ENCODE peak calls at places on chromosomes 16 and 17, in seven cellular contexts. One of them, this sample, is unnamed.

GRCh38 chr17:72572604-72573491 is 452.0 kb downstream of the SOX9 start:
- DNase-seq in transverse colon: no peak
- DNase-seq in PC-9: peak
- DNase-seq in A549: no peak
- DNase-seq in psoas muscle: no peak
- DNase-seq in fibroblast of lung: peak
- DNase-seq in upper lobe of right lung: no peak
- DNase-seq in this sample: no peak

GRCh38 chr17:50056961-50057330 is 1.0 kb downstream of the ITGA3 start:
- DNase-seq in transverse colon: peak
- DNase-seq in PC-9: peak
- DNase-seq in A549: no peak
- DNase-seq in psoas muscle: no peak
- DNase-seq in fibroblast of lung: peak
- DNase-seq in upper lobe of right lung: no peak
- DNase-seq in this sample: no peak

GRCh38 chr17:35257080-35257701 is 14.3 kb downstream of the SLFN5 start:
- DNase-seq in transverse colon: peak
- DNase-seq in PC-9: peak
- DNase-seq in A549: peak
- DNase-seq in psoas muscle: no peak
- DNase-seq in fibroblast of lung: peak
- DNase-seq in upper lobe of right lung: no peak
- DNase-seq in this sample: no peak

GRCh38 chr17:35807371-35808144 is 1.7 kb upstream of the TAF15 start:
- DNase-seq in transverse colon: no peak
- DNase-seq in PC-9: peak
- DNase-seq in A549: no peak
- DNase-seq in psoas muscle: no peak
- DNase-seq in fibroblast of lung: peak
- DNase-seq in upper lobe of right lung: no peak
- DNase-seq in this sample: no peak

GRCh38 chr17:56672195-56672594 is 78.7 kb downstream of the NOG start:
- DNase-seq in transverse colon: no peak
- DNase-seq in PC-9: no peak
- DNase-seq in A549: no peak
- DNase-seq in psoas muscle: no peak
- DNase-seq in fibroblast of lung: no peak
- DNase-seq in upper lobe of right lung: no peak
- DNase-seq in this sample: no peak

GRCh38 chr17:81621494-81622230 is 15.2 kb downstream of the NPLOC4 start:
- DNase-seq in transverse colon: no peak
- DNase-seq in PC-9: no peak
- DNase-seq in A549: no peak
- DNase-seq in psoas muscle: no peak
- DNase-seq in fibroblast of lung: no peak
- DNase-seq in upper lobe of right lung: no peak
- DNase-seq in this sample: no peak

GRCh38 chr16:30018731-30019158 is 4.3 kb upstream of the C16orf92 start:
- DNase-seq in transverse colon: no peak
- DNase-seq in PC-9: peak
- DNase-seq in A549: no peak
- DNase-seq in psoas muscle: no peak
- DNase-seq in fibroblast of lung: peak
- DNase-seq in upper lobe of right lung: no peak
- DNase-seq in this sample: no peak

GRCh38 chr17:83103200-83103937 is 24.0 kb downstream of the METRNL start:
- DNase-seq in transverse colon: peak
- DNase-seq in PC-9: peak
- DNase-seq in A549: peak
- DNase-seq in psoas muscle: no peak
- DNase-seq in fibroblast of lung: no peak
- DNase-seq in upper lobe of right lung: no peak
- DNase-seq in this sample: no peak

GRCh38 chr16:10921536-10922327 is 20.5 kb downstream of the DEXI start:
- DNase-seq in transverse colon: no peak
- DNase-seq in PC-9: no peak
- DNase-seq in A549: no peak
- DNase-seq in psoas muscle: no peak
- DNase-seq in fibroblast of lung: no peak
- DNase-seq in upper lobe of right lung: no peak
- DNase-seq in this sample: no peak

GRCh38 chr16:29315046-29315445 is 91.5 kb downstream of the NPIPB11 start:
- DNase-seq in transverse colon: no peak
- DNase-seq in PC-9: no peak
- DNase-seq in A549: no peak
- DNase-seq in psoas muscle: no peak
- DNase-seq in fibroblast of lung: no peak
- DNase-seq in upper lobe of right lung: no peak
- DNase-seq in this sample: no peak

GRCh38 chr16:29915590-29916247 is 10.3 kb downstream of the KCTD13 start:
- DNase-seq in transverse colon: no peak
- DNase-seq in PC-9: peak
- DNase-seq in A549: peak
- DNase-seq in psoas muscle: no peak
- DNase-seq in fibroblast of lung: peak
- DNase-seq in upper lobe of right lung: no peak
- DNase-seq in this sample: no peak

GRCh38 chr17:73393962-73394361 is 82.2 kb upstream of the CDC42EP4 start:
- DNase-seq in transverse colon: no peak
- DNase-seq in PC-9: no peak
- DNase-seq in A549: no peak
- DNase-seq in psoas muscle: no peak
- DNase-seq in fibroblast of lung: peak
- DNase-seq in upper lobe of right lung: no peak
- DNase-seq in this sample: no peak

GRCh38 chr17:68396795-68397536 is 60.3 kb downstream of the WIPI1 start:
- DNase-seq in transverse colon: no peak
- DNase-seq in PC-9: no peak
- DNase-seq in A549: no peak
- DNase-seq in psoas muscle: no peak
- DNase-seq in fibroblast of lung: no peak
- DNase-seq in upper lobe of right lung: no peak
- DNase-seq in this sample: no peak

GRCh38 chr17:80296221-80296620 is 35.6 kb downstream of the RNF213 start:
- DNase-seq in transverse colon: no peak
- DNase-seq in PC-9: no peak
- DNase-seq in A549: no peak
- DNase-seq in psoas muscle: peak
- DNase-seq in fibroblast of lung: no peak
- DNase-seq in upper lobe of right lung: no peak
- DNase-seq in this sample: no peak

GRCh38 chr16:81610144-81610842 is 165.7 kb downstream of the CMIP start:
- DNase-seq in transverse colon: peak
- DNase-seq in PC-9: no peak
- DNase-seq in A549: no peak
- DNase-seq in psoas muscle: peak
- DNase-seq in fibroblast of lung: peak
- DNase-seq in upper lobe of right lung: peak
- DNase-seq in this sample: no peak

GRCh38 chr17:58398574-58399266 is 18.6 kb downstream of the RNF43 start:
- DNase-seq in transverse colon: no peak
- DNase-seq in PC-9: no peak
- DNase-seq in A549: no peak
- DNase-seq in psoas muscle: no peak
- DNase-seq in fibroblast of lung: no peak
- DNase-seq in upper lobe of right lung: no peak
- DNase-seq in this sample: no peak

GRCh38 chr16:31427441-31428276 is 501 bp downstream of the COX6A2 start:
- DNase-seq in transverse colon: peak
- DNase-seq in PC-9: no peak
- DNase-seq in A549: no peak
- DNase-seq in psoas muscle: peak
- DNase-seq in fibroblast of lung: no peak
- DNase-seq in upper lobe of right lung: peak
- DNase-seq in this sample: no peak

GRCh38 chr16:30706046-30706445 is 7.1 kb downstream of the SRCAP start:
- DNase-seq in transverse colon: no peak
- DNase-seq in PC-9: no peak
- DNase-seq in A549: no peak
- DNase-seq in psoas muscle: no peak
- DNase-seq in fibroblast of lung: no peak
- DNase-seq in upper lobe of right lung: no peak
- DNase-seq in this sample: no peak

GRCh38 chr17:42698736-42699414 is 16.5 kb downstream of the CNTNAP1 start:
- DNase-seq in transverse colon: no peak
- DNase-seq in PC-9: no peak
- DNase-seq in A549: no peak
- DNase-seq in psoas muscle: peak
- DNase-seq in fibroblast of lung: peak
- DNase-seq in upper lobe of right lung: peak
- DNase-seq in this sample: no peak

GRCh38 chr17:82767041-82767754 is 15.3 kb downstream of the TBCD start:
- DNase-seq in transverse colon: peak
- DNase-seq in PC-9: no peak
- DNase-seq in A549: peak
- DNase-seq in psoas muscle: peak
- DNase-seq in fibroblast of lung: peak
- DNase-seq in upper lobe of right lung: no peak
- DNase-seq in this sample: peak

GRCh38 chr17:74474043-74474792 is 7.8 kb downstream of the CD300A start:
- DNase-seq in transverse colon: peak
- DNase-seq in PC-9: no peak
- DNase-seq in A549: no peak
- DNase-seq in psoas muscle: no peak
- DNase-seq in fibroblast of lung: no peak
- DNase-seq in upper lobe of right lung: no peak
- DNase-seq in this sample: no peak

GRCh38 chr17:38869647-38870258 is at the start of gene LASP1:
- DNase-seq in transverse colon: peak
- DNase-seq in PC-9: peak
- DNase-seq in A549: peak
- DNase-seq in psoas muscle: peak
- DNase-seq in fibroblast of lung: peak
- DNase-seq in upper lobe of right lung: peak
- DNase-seq in this sample: peak

GRCh38 chr16:25501530-25502255 is 190.1 kb upstream of the HS3ST4 start:
- DNase-seq in transverse colon: no peak
- DNase-seq in PC-9: no peak
- DNase-seq in A549: no peak
- DNase-seq in psoas muscle: no peak
- DNase-seq in fibroblast of lung: no peak
- DNase-seq in upper lobe of right lung: no peak
- DNase-seq in this sample: no peak

DNA sequence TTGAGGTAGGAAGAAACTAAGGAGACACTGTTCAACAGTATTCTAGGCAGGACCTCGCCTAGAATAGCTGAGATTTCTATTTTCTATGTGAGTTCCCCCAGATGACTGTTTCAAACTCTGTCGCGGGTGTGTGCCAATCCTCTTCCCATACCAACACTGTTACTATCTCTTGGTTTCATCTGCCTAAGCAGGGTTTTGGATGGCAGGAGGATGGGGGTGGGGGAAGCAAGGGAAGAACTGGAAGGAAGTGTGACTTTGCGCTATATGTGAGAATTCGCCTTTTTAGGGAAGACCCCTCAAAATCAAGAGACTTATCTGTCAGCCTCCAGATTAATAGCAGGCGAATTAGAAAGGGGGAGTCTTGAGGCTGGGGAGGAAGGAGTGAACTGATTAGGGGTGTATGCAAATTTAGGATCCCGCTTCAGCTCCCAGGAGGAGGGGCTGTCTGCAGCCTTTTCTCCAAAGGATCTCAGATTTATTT is 521 bp upstream of the G6PC3 start:
- DNase-seq in transverse colon: no peak
- DNase-seq in PC-9: peak
- DNase-seq in A549: peak
- DNase-seq in psoas muscle: no peak
- DNase-seq in fibroblast of lung: peak
- DNase-seq in upper lobe of right lung: no peak
- DNase-seq in this sample: no peak
- TF ChIP-seq CTCF in transverse colon: no peak
- TF ChIP-seq CTCF in PC-9: no peak
- TF ChIP-seq CTCF in A549: no peak
- TF ChIP-seq CTCF in psoas muscle: no peak
- TF ChIP-seq CTCF in fibroblast of lung: no peak
- TF ChIP-seq CTCF in upper lobe of right lung: no peak
- TF ChIP-seq CTCF in this sample: no peak

DNA sequence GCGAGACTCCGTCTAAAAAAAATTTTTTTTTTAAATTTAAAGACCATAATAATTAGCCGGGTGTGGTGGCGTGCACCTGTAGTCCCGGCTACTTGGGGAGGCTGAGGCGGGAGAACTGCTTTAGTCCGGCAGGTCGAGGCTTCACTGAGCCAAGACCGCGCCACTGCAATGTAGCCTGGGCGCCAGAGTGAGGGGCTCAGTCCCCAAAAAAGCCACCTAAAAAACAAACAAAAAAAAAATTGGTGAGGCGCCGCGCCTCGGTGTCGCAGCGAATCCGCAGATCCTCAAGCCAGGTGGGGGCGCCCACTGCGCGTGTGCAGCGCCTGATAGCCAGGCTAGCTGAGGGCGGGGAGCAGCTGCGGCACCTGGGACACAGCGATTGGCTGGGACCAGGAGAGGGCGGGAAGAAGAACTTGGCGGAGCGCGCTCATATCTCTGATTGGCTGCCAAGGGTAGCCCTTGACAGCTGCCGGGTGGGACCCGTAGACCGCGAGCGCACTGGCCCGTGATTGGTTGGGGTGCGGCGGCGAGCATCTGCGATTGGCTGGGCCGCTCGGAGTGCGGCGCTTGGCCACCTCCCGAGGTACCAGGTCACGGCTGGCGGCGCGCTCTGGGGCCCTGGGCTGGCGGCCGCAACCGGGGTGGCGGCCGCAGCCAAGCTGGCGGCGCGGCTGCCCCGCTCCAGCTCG is 9.0 kb upstream of the CLDN9 start:
- DNase-seq in transverse colon: peak
- DNase-seq in PC-9: peak
- DNase-seq in A549: peak
- DNase-seq in psoas muscle: peak
- DNase-seq in fibroblast of lung: peak
- DNase-seq in upper lobe of right lung: peak
- DNase-seq in this sample: peak
- H3K4me3 ChIP-seq in transverse colon: peak
- H3K4me3 ChIP-seq in PC-9: no peak
- H3K4me3 ChIP-seq in A549: peak
- H3K4me3 ChIP-seq in psoas muscle: peak
- H3K4me3 ChIP-seq in fibroblast of lung: no peak
- H3K4me3 ChIP-seq in upper lobe of right lung: no peak
- H3K4me3 ChIP-seq in this sample: no peak

GRCh38 chr17:3551189-3551588 is 6.4 kb downstream of the TRPV3 start:
- DNase-seq in transverse colon: peak
- DNase-seq in PC-9: no peak
- DNase-seq in A549: no peak
- DNase-seq in psoas muscle: no peak
- DNase-seq in fibroblast of lung: no peak
- DNase-seq in upper lobe of right lung: no peak
- DNase-seq in this sample: no peak
- TF ChIP-seq CTCF in transverse colon: no peak
- TF ChIP-seq CTCF in PC-9: no peak
- TF ChIP-seq CTCF in A549: no peak
- TF ChIP-seq CTCF in psoas muscle: no peak
- TF ChIP-seq CTCF in fibroblast of lung: peak
- TF ChIP-seq CTCF in upper lobe of right lung: no peak
- TF ChIP-seq CTCF in this sample: no peak

GRCh38 chr16:64898159-64898558 is 223.7 kb downstream of the CDH11 start:
- DNase-seq in transverse colon: no peak
- DNase-seq in PC-9: no peak
- DNase-seq in A549: no peak
- DNase-seq in psoas muscle: no peak
- DNase-seq in fibroblast of lung: no peak
- DNase-seq in upper lobe of right lung: no peak
- DNase-seq in this sample: no peak

GRCh38 chr16:64893386-64893785 is 228.5 kb downstream of the CDH11 start:
- DNase-seq in transverse colon: no peak
- DNase-seq in PC-9: no peak
- DNase-seq in A549: no peak
- DNase-seq in psoas muscle: no peak
- DNase-seq in fibroblast of lung: peak
- DNase-seq in upper lobe of right lung: no peak
- DNase-seq in this sample: no peak

GRCh38 chr16:64892843-64893242 is 229.0 kb downstream of the CDH11 start:
- DNase-seq in transverse colon: no peak
- DNase-seq in PC-9: no peak
- DNase-seq in A549: no peak
- DNase-seq in psoas muscle: no peak
- DNase-seq in fibroblast of lung: peak
- DNase-seq in upper lobe of right lung: no peak
- DNase-seq in this sample: no peak
- H3K4me3 ChIP-seq in transverse colon: no peak
- H3K4me3 ChIP-seq in PC-9: no peak
- H3K4me3 ChIP-seq in A549: no peak
- H3K4me3 ChIP-seq in psoas muscle: no peak
- H3K4me3 ChIP-seq in fibroblast of lung: no peak
- H3K4me3 ChIP-seq in upper lobe of right lung: no peak
- H3K4me3 ChIP-seq in this sample: no peak